ENCODE peak calls at places on chromosomes 13 and 19, in seven cellular contexts. W, I, D, P, U, M and E are unnamed samples.

GRCh38 chr19:13727798-13728197 is 36.5 kb upstream of the MRI1 start:
- DNase-seq in W (no peak), I (no peak), D (no peak), P (peak; percentile 82), U (no peak), M (no peak), E (no peak)

GRCh38 chr13:59442946-59443345 is 720.8 kb downstream of the DIAPH3 start:
- DNase-seq in W (no peak), I (no peak), D (no peak), P (peak; percentile 45), U (no peak), M (no peak), E (no peak)

GRCh38 chr19:35843676-35844481 is 8.4 kb downstream of the NPHS1 start:
- DNase-seq in W (peak; percentile 88), I (no peak), D (peak; percentile 33), P (no peak), U (peak; percentile 78), M (peak; percentile 56), E (peak; percentile 32)

GRCh38 chr13:27038323-27038722 is 133.3 kb downstream of the USP12 start:
- DNase-seq in W (peak; percentile 38), I (no peak), D (no peak), P (peak; percentile 74), U (no peak), M (no peak), E (no peak)

GRCh38 chr19:44142014-44142523 is 715 bp downstream of the ZNF234 start:
- DNase-seq in W (no peak), I (no peak), D (no peak), P (peak; percentile 42), U (no peak), M (no peak), E (peak; percentile 33)

GRCh38 chr13:89380101-89380500 is 1708.9 kb downstream of the SLITRK5 start:
- DNase-seq in W (peak; percentile 64), I (no peak), D (peak; percentile 11), P (no peak), U (peak; percentile 14), M (peak; percentile 34), E (no peak)

GRCh38 chr13:22372261-22372660 is 701.4 kb downstream of the FGF9 start:
- DNase-seq in W (no peak), I (no peak), D (no peak), P (no peak), U (no peak), M (no peak), E (no peak)

GRCh38 chr13:28313579-28313978 is 175.2 kb downstream of the PAN3 start:
- DNase-seq in W (no peak), I (no peak), D (no peak), P (peak; percentile 57), U (no peak), M (no peak), E (no peak)

GRCh38 chr19:7915250-7916136 is 863 bp downstream of the TGFBR3L start:
- DNase-seq in W (no peak), I (no peak), D (no peak), P (no peak), U (no peak), M (no peak), E (peak; percentile 57)

GRCh38 chr19:31533114-31533513 is 183.9 kb upstream of the TSHZ3 start:
- DNase-seq in W (no peak), I (no peak), D (no peak), P (no peak), U (no peak), M (no peak), E (no peak)

GRCh38 chr19:56333506-56333905 is 18.9 kb upstream of the ZSCAN5A start:
- DNase-seq in W (peak; percentile 70), I (no peak), D (peak; percentile 54), P (peak; percentile 56), U (peak; percentile 65), M (peak; percentile 51), E (peak; percentile 34)

GRCh38 chr13:99383511-99383921 is 76.3 kb upstream of the GPR183 start:
- DNase-seq in W (no peak), I (no peak), D (no peak), P (no peak), U (no peak), M (no peak), E (no peak)

GRCh38 chr13:77860621-77861020 is 58.0 kb downstream of the EDNRB start:
- DNase-seq in W (no peak), I (no peak), D (no peak), P (peak; percentile 93), U (no peak), M (no peak), E (no peak)

GRCh38 chr13:74087304-74087703 is 46.9 kb downstream of the KLF12 start:
- DNase-seq in W (no peak), I (no peak), D (no peak), P (no peak), U (no peak), M (no peak), E (no peak)

GRCh38 chr13:30708541-30708940 is 26.8 kb upstream of the ALOX5AP start:
- DNase-seq in W (no peak), I (no peak), D (no peak), P (peak; percentile 69), U (no peak), M (no peak), E (no peak)

GRCh38 chr19:42057856-42058255 is 12.2 kb downstream of the GRIK5 start:
- DNase-seq in W (no peak), I (no peak), D (no peak), P (no peak), U (no peak), M (no peak), E (no peak)

GRCh38 chr19:46606681-46607440 is 5.7 kb downstream of the CALM3 start:
- DNase-seq in W (no peak), I (no peak), D (peak; percentile 4), P (no peak), U (no peak), M (no peak), E (peak; percentile 16)

GRCh38 chr13:19882231-19882630 is 18.8 kb upstream of the ZMYM5 start:
- DNase-seq in W (no peak), I (no peak), D (no peak), P (no peak), U (no peak), M (no peak), E (no peak)

GRCh38 chr13:113491418-113491883 is 940 bp upstream of the DCUN1D2 start:
- DNase-seq in W (peak; percentile 20), I (no peak), D (peak; percentile 33), P (peak; percentile 14), U (peak; percentile 45), M (peak; percentile 37), E (peak; percentile 62)

GRCh38 chr19:16830679-16831078 is 1.5 kb downstream of the SIN3B start:
- DNase-seq in W (no peak), I (no peak), D (no peak), P (peak; percentile 40), U (no peak), M (no peak), E (peak; percentile 44)

GRCh38 chr13:44013666-44014291 is 134.1 kb downstream of the LACC1 start:
- DNase-seq in W (no peak), I (no peak), D (no peak), P (peak; percentile 77), U (no peak), M (no peak), E (no peak)

GRCh38 chr13:114127473-114128347 is 4.7 kb downstream of the RASA3 start:
- DNase-seq in W (no peak), I (no peak), D (no peak), P (no peak), U (no peak), M (no peak), E (no peak)

GRCh38 chr19:39566064-39566463 is 26.1 kb upstream of the EID2 start:
- DNase-seq in W (no peak), I (no peak), D (no peak), P (no peak), U (no peak), M (no peak), E (no peak)
- TF ChIP-seq POLR2A in W (no peak), I (no peak), D (no peak), P (no peak), U (no peak), M (no peak), E (no peak)

GRCh38 chr19:1481224-1481892 is 2.3 kb upstream of the C19orf25 start:
- DNase-seq in W (no peak), I (no peak), D (no peak), P (no peak), U (no peak), M (no peak), E (no peak)

GRCh38 chr19:1483979-1484428 is 5.0 kb upstream of the C19orf25 start:
- DNase-seq in W (no peak), I (no peak), D (no peak), P (no peak), U (no peak), M (no peak), E (no peak)

GRCh38 chr19:1482361-1483066 is 3.5 kb upstream of the C19orf25 start:
- DNase-seq in W (no peak), I (no peak), D (no peak), P (no peak), U (no peak), M (no peak), E (no peak)

GRCh38 chr19:1481893-1482360 is 2.9 kb upstream of the C19orf25 start:
- DNase-seq in W (no peak), I (no peak), D (no peak), P (no peak), U (no peak), M (no peak), E (no peak)

DNA sequence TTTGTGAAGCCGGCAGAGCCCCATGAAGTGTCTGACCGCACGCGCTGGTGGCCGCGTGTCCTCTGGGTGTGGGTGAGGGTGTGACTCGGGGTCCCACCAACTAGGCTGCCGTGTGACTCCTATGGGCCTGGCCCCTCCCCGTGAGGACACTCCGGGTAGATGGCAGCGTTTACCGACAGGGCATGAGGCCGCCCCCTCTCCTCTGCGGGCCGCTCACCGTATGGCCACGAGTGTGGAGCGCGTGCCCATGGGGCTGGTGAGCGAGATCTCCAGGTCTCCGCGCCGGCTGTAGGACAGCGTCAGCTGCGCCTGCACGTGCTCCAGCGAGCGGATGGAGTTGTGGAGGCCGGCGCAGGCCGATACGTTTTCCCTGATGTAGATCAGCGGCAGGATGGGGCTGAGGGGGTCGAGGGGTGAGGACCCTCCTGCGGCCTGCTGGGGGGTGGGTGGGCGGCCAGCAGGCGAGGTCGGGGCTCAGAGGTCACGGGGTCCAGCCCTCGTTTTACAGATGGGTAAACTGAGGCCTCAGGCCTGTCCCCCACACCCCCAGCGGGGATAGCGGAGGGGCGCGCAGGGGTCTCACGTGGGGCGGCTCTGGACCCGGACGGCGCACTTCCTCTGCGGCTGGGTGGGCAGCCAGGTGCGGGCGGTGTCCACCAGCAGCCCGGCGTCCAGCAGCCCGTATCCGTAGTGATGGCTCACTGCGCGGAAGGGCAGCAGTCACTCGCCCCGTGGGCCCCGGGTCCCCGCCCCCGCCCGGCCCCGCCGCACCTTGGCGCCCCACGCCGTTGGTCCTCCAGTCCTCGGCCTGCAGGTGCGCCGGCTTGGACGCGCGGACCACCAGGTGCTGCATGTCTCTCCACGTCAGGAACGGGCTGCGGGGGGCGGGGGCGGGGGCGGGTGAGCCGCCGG is 4.3 kb upstream of the C19orf25 start:
- DNase-seq in W (no peak), I (no peak), D (no peak), P (no peak), U (no peak), M (no peak), E (no peak)
- H3K9me3 ChIP-seq in W (no peaks in the 10 kb centered on the region), I (no peaks in the 10 kb centered on the region), D (no peaks in the 10 kb centered on the region), P (no peaks in the 10 kb centered on the region), U (no peaks in the 10 kb centered on the region), M (no peaks in the 10 kb centered on the region), E (no peaks in the 10 kb centered on the region)

GRCh38 chr13:40626566-40626965 is 39.9 kb downstream of the FOXO1 start:
- DNase-seq in W (no peak), I (no peak), D (no peak), P (no peak), U (no peak), M (no peak), E (no peak)
- H3K27ac ChIP-seq in W (no peak overlapping the region), I (no peak overlapping the region), D (no peak overlapping the region), P (no peak overlapping the region), U (no peak overlapping the region), M (no peak overlapping the region), E (no peak overlapping the region)

GRCh38 chr19:4534836-4535658 is at the start of gene PLIN5:
- DNase-seq in W (peak; percentile 66), I (peak; percentile 70), D (peak; percentile 84), P (peak; percentile 26), U (peak; percentile 96), M (peak; percentile 96), E (peak; percentile 92)
- TF ChIP-seq POLR2A in W (no peak), I (no peak), D (no peak), P (no peak), U (peak; percentile 89), M (peak; percentile 32), E (no peak)